ENCODE peak calls at places on chromosomes 16 and 17, in six cellular contexts. B, D, A, E, Y and S are unnamed samples.

GRCh38 chr17:80633197-80633596 is 88.6 kb downstream of the RPTOR start:
- DNase-seq in B (no peak), Y (no peak), D (no peak), A (no peak), E (no peak), S (no peak)

GRCh38 chr17:21549107-21549687 is 143.1 kb upstream of the KCNJ18 start:
- DNase-seq in A (no peak), Y (no peak), E (no peak), B (no peak), D (peak), S (no peak)

GRCh38 chr17:35189291-35189690 is 4.9 kb downstream of the SLC35G3 start:
- DNase-seq in A (no peak), B (no peak), Y (no peak), E (no peak), D (no peak), S (no peak)

GRCh38 chr17:17448076-17448475 is 28.7 kb upstream of the MED9 start:
- DNase-seq in D (no peak), B (no peak), A (no peak), E (no peak), Y (no peak), S (no peak)

GRCh38 chr17:82338858-82339633 is 5.5 kb upstream of the SECTM1 start:
- DNase-seq in Y (no peak), D (peak), E (no peak), B (no peak), A (peak), S (no peak)

GRCh38 chr17:17078832-17079231 is 36.6 kb downstream of the MPRIP start:
- DNase-seq in E (peak), B (no peak), Y (no peak), D (no peak), A (peak), S (no peak)

GRCh38 chr16:1289480-1289872 is 20.0 kb upstream of the UBE2I start:
- DNase-seq in E (no peak), B (no peak), D (no peak), A (no peak), Y (no peak), S (no peak)

GRCh38 chr16:49598386-49599170 is 225.0 kb downstream of the C16orf78 start:
- DNase-seq in A (no peak), E (peak), Y (no peak), B (peak), D (no peak), S (peak)

GRCh38 chr16:67723151-67723915 is 4.2 kb upstream of the GFOD2 start:
- DNase-seq in Y (no peak), D (peak), A (peak), E (peak), B (no peak), S (no peak)

GRCh38 chr16:77674888-77675287 is 47.4 kb upstream of the NUDT7 start:
- DNase-seq in E (no peak), B (no peak), A (no peak), D (no peak), Y (no peak), S (no peak)

GRCh38 chr16:88672776-88673175 is 9.9 kb upstream of the MVD start:
- DNase-seq in Y (no peak), D (no peak), E (no peak), A (no peak), B (no peak), S (no peak)

GRCh38 chr17:72359274-72359673 is 238.5 kb downstream of the SOX9 start:
- DNase-seq in E (no peak), A (no peak), B (no peak), D (no peak), Y (no peak), S (no peak)

GRCh38 chr16:53946745-53947386 is 242.9 kb downstream of the FTO start:
- DNase-seq in E (no peak), D (no peak), Y (peak), B (no peak), A (no peak), S (no peak)

GRCh38 chr17:1022278-1023024 is 25.5 kb downstream of the TIMM22 start:
- DNase-seq in D (no peak), A (no peak), Y (no peak), E (no peak), B (no peak), S (no peak)

GRCh38 chr16:69311115-69311532 is at the start of gene VPS4A:
- DNase-seq in B (peak), A (peak), Y (peak), D (peak), E (peak), S (peak)

GRCh38 chr17:5837055-5837491 is 233.1 kb upstream of the WSCD1 start:
- DNase-seq in D (no peak), Y (no peak), A (no peak), E (no peak), B (no peak), S (no peak)

GRCh38 chr17:50533720-50534148 is 1.2 kb downstream of the EPN3 start:
- DNase-seq in B (no peak), A (peak), D (no peak), E (no peak), Y (no peak), S (no peak)

GRCh38 chr17:52106638-52107261 is 51.8 kb downstream of the CA10 start:
- DNase-seq in E (no peak), Y (peak), A (peak), D (peak), B (peak), S (peak)

GRCh38 chr17:58005031-58005727 is 1.9 kb downstream of the SRSF1 start:
- DNase-seq in D (no peak), B (no peak), Y (no peak), E (no peak), A (no peak), S (no peak)

GRCh38 chr17:35784895-35785294 is 10.5 kb downstream of the MMP28 start:
- DNase-seq in E (no peak), Y (no peak), B (no peak), A (no peak), D (no peak), S (no peak)

GRCh38 chr17:31067699-31068184 is 27.0 kb upstream of the NF1 start:
- DNase-seq in B (no peak), Y (no peak), E (no peak), D (peak), A (no peak), S (no peak)

GRCh38 chr16:79874391-79874790 is 273.9 kb upstream of the MAF start:
- DNase-seq in D (no peak), A (no peak), B (no peak), Y (no peak), E (no peak), S (no peak)

GRCh38 chr17:50630524-50631194 is 4.0 kb upstream of the ABCC3 start:
- DNase-seq in A (no peak), E (peak), B (peak), D (no peak), Y (peak), S (peak)

GRCh38 chr17:51536627-51537026 is 276.3 kb downstream of the UTP18 start:
- DNase-seq in A (no peak), E (no peak), Y (no peak), B (no peak), D (no peak), S (no peak)

GRCh38 chr17:83078378-83079339 is 750 bp upstream of the METRNL start:
- DNase-seq in A (peak), B (no peak), E (no peak), Y (no peak), D (no peak), S (no peak)

GRCh38 chr16:3012828-3013420 is at the start of gene CLDN9:
- DNase-seq in Y (no peak), B (no peak), E (peak), A (no peak), D (no peak), S (no peak)

GRCh38 chr17:45241315-45242011 is 19.8 kb downstream of the FMNL1 start:
- DNase-seq in B (no peak), D (no peak), Y (no peak), E (peak), A (no peak), S (no peak)

GRCh38 chr17:18039535-18040286 is 503 bp downstream of the GID4 start:
- DNase-seq in D (no peak), E (peak), Y (no peak), B (peak), A (peak), S (peak)

GRCh38 chr16:57995721-57996405 is 4.6 kb downstream of the ZNF319 start:
- DNase-seq in D (no peak), Y (no peak), A (no peak), B (no peak), E (no peak), S (no peak)

GRCh38 chr17:9487406-9487805 is 88.2 kb downstream of the STX8 start:
- DNase-seq in Y (no peak), B (no peak), E (no peak), D (no peak), A (no peak), S (no peak)

GRCh38 chr16:28207425-28207824 is 4.3 kb downstream of the XPO6 start:
- DNase-seq in E (no peak), D (no peak), A (no peak), Y (no peak), B (no peak), S (no peak)

GRCh38 chr16:2270070-2270462 is 2.1 kb upstream of the RNPS1 start:
- DNase-seq in A (no peak), E (no peak), B (no peak), D (no peak), Y (no peak), S (no peak)

GRCh38 chr17:73625006-73625405 is 19.2 kb downstream of the SDK2 start:
- DNase-seq in A (no peak), B (no peak), D (no peak), Y (no peak), E (no peak), S (no peak)

GRCh38 chr17:68398731-68399637 is 58.3 kb downstream of the WIPI1 start:
- DNase-seq in B (peak), E (peak), D (no peak), A (peak), Y (peak), S (peak)
- TF ChIP-seq CTCF in B (peak), E (peak), D (peak), A (peak), Y (peak), S (peak)

GRCh38 chr16:84369938-84370627 is 1.7 kb downstream of the ATP2C2 start:
- DNase-seq in A (no peak), D (no peak), E (no peak), Y (no peak), B (no peak), S (no peak)

GRCh38 chr16:84369105-84369504 is 767 bp downstream of the ATP2C2 start:
- DNase-seq in A (no peak), D (no peak), E (no peak), Y (no peak), B (no peak), S (no peak)

GRCh38 chr16:84368327-84368996 is at the start of gene ATP2C2:
- DNase-seq in Y (no peak), A (no peak), D (no peak), E (peak), B (no peak), S (no peak)

GRCh38 chr16:84371553-84371865 is 3.2 kb downstream of the ATP2C2 start:
- DNase-seq in B (no peak), Y (no peak), D (no peak), A (no peak), E (no peak), S (no peak)

GRCh38 chr16:84370723-84371552 is 2.6 kb downstream of the ATP2C2 start:
- DNase-seq in B (no peak), A (no peak), Y (no peak), E (no peak), D (no peak), S (no peak)
- TF ChIP-seq CTCF in B (no peak), A (no peak), Y (no peak), E (no peak), D (no peak), S (no peak)

GRCh38 chr17:78474631-78475146 is 96.2 kb downstream of the PGS1 start:
- DNase-seq in B (peak), E (no peak), A (no peak), Y (no peak), D (no peak), S (peak)
- TF ChIP-seq CTCF in B (no peak), E (no peak), A (no peak), Y (no peak), D (no peak), S (no peak)

GRCh38 chr17:67635688-67636087 is 82.0 kb upstream of the NOL11 start:
- DNase-seq in E (no peak), A (no peak), B (no peak), D (no peak), Y (no peak), S (no peak)
- TF ChIP-seq CTCF in E (no peak), A (no peak), B (no peak), D (no peak), Y (no peak), S (no peak)

DNA sequence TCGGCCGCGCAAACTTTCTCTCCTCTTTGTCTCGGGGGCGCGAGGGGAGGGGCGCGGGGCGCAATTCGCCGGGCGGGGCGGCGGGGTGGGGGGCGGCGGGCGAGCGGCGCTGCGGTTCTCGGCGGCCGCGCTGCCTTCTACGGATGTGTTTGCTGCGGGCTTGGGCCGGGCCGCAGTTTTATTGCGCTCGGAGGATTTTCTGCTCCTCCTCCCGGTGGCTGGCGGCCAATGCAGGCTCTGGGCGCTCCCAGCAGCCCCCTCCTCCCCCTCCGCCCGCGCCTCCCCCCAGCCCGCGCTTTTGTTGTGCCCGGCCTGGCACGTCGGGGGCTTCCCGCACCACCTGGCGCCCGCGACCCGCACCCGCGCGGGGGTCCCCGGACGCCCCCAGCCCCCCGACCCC is at the start of gene TIMP2:
- DNase-seq in E (peak), A (peak), D (peak), Y (peak), B (peak), S (peak)
- TF ChIP-seq CTCF in E (peak), A (no peak), D (no peak), Y (peak), B (peak), S (peak)

DNA sequence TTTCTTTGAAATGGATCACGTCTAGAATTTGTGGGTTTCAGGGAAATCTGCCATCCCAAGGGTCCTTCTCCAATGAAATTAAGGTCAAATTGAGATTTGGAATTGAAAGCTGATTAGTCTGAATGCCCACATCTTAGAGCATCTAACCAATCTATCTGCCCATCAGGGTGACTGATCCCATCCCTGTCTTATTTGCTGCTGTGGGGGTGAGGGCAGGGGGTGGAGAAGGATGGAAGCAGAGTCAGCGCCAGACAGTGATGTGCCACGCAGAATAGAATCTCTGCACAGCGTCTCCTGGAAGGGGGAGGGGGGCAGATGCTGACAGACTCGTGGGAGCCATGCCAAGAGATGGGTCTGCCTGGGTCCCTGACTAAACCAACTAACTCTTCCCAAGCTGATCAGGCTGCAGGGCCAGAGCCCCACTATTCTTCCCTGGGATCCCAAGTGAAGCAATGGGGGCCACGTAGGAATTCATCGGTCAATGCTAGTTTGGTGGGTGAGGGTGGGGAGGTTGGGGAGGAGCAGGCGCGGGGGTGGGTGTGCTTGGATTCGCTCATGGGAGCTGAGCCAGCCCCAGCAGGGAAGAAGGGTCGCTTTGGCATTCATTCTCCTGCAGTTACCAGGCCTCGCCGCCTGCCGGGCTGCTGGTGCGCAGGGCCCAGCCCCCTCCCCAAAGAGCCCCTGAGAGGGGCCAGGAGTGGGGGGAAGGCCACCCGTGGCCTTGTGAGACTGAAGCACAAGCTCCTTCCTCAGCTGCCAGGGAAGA is 32.2 kb downstream of the CDK5RAP3 start:
- DNase-seq in Y (no peak), D (no peak), B (no peak), A (no peak), E (no peak), S (no peak)
- TF ChIP-seq CTCF in Y (no peak), D (no peak), B (no peak), A (no peak), E (no peak), S (no peak)

DNA sequence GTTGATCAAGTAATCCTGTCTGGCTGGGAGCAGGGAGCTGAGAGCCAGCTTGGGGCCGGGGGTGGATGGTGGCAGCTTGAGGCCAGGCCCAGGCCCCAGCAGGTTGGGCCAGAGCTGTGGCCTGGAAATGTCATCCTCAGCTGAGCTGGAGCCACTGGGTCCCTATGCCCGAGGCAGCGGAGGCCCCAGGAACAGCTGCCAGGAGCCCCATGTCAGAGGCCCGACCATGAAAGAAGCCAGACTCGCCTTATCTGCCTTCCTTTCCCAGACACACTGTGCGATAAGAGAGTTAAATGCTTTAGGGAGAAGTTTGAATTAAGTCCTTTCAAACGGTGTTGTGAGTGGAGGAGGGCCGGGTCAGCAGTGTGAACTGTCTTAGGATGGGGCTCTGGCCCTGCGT is 3.5 kb downstream of the SMTNL2 start:
- DNase-seq in D (no peak), A (no peak), Y (no peak), E (peak), B (no peak), S (no peak)
- TF ChIP-seq CTCF in D (no peak), A (no peak), Y (no peak), E (no peak), B (no peak), S (no peak)

DNA sequence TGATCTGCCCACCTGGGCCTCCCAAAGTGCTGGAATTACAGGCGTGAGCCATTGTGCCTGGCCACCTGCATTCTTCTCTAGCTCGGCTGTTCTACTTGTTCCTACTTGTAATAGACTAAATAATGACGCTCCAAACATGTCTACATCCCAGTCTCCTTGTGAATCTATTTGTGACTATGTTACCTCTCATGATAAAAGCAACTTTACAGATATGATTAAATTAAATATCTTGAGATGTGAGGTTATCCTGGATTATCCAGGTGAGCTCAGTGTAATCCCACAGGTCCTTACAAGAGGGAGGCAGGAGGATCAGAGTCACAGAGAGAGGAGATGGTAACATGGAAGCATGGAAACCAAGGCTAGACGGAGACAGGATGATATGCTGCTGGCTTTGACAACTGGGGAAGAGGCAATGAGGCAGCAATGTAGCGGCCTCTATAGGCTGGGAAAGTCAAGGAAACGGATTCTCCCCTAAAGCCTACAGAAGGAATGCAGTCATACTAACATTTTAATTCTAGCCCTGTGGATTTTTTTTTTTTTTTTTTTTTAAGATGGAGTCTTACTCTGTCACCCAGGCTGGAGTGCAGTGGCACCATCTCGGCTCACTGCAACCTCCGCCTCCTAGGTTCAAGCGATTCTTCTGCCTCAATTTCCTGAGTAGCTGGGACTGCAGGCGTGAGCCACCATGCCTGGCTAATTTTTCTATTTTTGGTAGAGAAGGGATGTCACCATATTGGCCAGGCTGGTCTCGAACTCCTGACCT is 5.0 kb upstream of the LASP1 start:
- DNase-seq in A (no peak), E (no peak), B (no peak), Y (no peak), D (no peak), S (no peak)
- TF ChIP-seq CTCF in A (no peak), E (no peak), B (no peak), Y (no peak), D (peak), S (no peak)